ENCODE peak calls at places on chromosomes 6 and 20, in eight cellular contexts. S is GM23338, V is nephron progenitor cell, M is right lobe of liver, L is sigmoid colon, P is esophagus squamous epithelium, J is GM10248, Q is tibial artery. T is an unnamed sample.

GRCh38 chr6:70369332-70369950 is 43.9 kb upstream of the FAM135A start:
- DNase-seq in V (peak), Q (peak), P (no peak), S (peak), L (peak), J (peak), M (peak), T (peak)

GRCh38 chr20:21262812-21263211 is 40.3 kb upstream of the XRN2 start:
- DNase-seq in P (no peak), J (no peak), L (no peak), S (no peak), V (no peak), Q (no peak), M (no peak), T (no peak)

GRCh38 chr6:20118877-20119276 is 93.4 kb downstream of the MBOAT1 start:
- DNase-seq in M (no peak), P (no peak), V (peak), S (peak), J (no peak), Q (no peak), L (no peak), T (no peak)

GRCh38 chr20:24694727-24695528 is 225.5 kb downstream of the SYNDIG1 start:
- DNase-seq in Q (peak), P (no peak), M (peak), J (no peak), S (no peak), L (peak), V (no peak), T (no peak)

GRCh38 chr6:37674161-37674560 is 23.5 kb downstream of the MDGA1 start:
- DNase-seq in S (no peak), V (no peak), P (no peak), M (no peak), J (no peak), Q (no peak), L (no peak), T (no peak)

GRCh38 chr20:20360464-20360863 is 7.4 kb upstream of the INSM1 start:
- DNase-seq in J (peak), V (peak), M (no peak), L (no peak), P (no peak), Q (no peak), S (peak), T (peak)

GRCh38 chr6:134995536-134995935 is 45.6 kb upstream of the ALDH8A1 start:
- DNase-seq in S (no peak), P (no peak), L (no peak), J (no peak), M (no peak), V (no peak), Q (no peak), T (no peak)

GRCh38 chr20:32823737-32824588 is 4.2 kb downstream of the MAPRE1 start:
- DNase-seq in L (no peak), Q (no peak), V (no peak), S (no peak), M (no peak), J (no peak), P (no peak), T (no peak)

GRCh38 chr6:73074175-73074574 is 151.1 kb downstream of the KHDC1L start:
- DNase-seq in Q (no peak), V (no peak), P (no peak), J (no peak), M (no peak), L (no peak), S (no peak), T (no peak)

GRCh38 chr6:137707590-137708360 is 159.3 kb upstream of the TNFAIP3 start:
- DNase-seq in V (peak), Q (peak), L (peak), S (peak), J (peak), P (peak), M (peak), T (peak)

GRCh38 chr6:83867527-83868161 is 8.2 kb downstream of the CYB5R4 start:
- DNase-seq in P (no peak), M (no peak), L (no peak), J (no peak), Q (peak), V (peak), S (peak), T (peak)

GRCh38 chr20:50635676-50636600 is 55.4 kb downstream of the RIPOR3 start:
- DNase-seq in P (no peak), V (peak), J (peak), Q (no peak), L (peak), M (peak), S (peak), T (peak)

GRCh38 chr6:142187209-142187608 is 40.1 kb downstream of the VTA1 start:
- DNase-seq in J (no peak), V (no peak), M (peak), S (no peak), L (no peak), P (no peak), Q (no peak), T (no peak)

GRCh38 chr6:156948807-156949206 is 171.6 kb downstream of the ARID1B start:
- DNase-seq in L (no peak), Q (no peak), M (no peak), P (no peak), S (no peak), V (no peak), J (no peak), T (no peak)

GRCh38 chr6:40957616-40958492 is 81.2 kb downstream of the UNC5CL start:
- DNase-seq in S (no peak), J (no peak), V (no peak), P (no peak), Q (no peak), M (no peak), L (no peak), T (no peak)

GRCh38 chr6:49453221-49453620 is 9.8 kb downstream of the MMUT start:
- DNase-seq in P (no peak), V (no peak), S (peak), M (no peak), Q (no peak), J (no peak), L (no peak), T (no peak)

GRCh38 chr6:42050897-42051653 is 751 bp downstream of the TAF8 start:
- DNase-seq in P (no peak), M (no peak), J (no peak), V (no peak), Q (no peak), S (no peak), L (peak), T (no peak)

GRCh38 chr6:16286151-16286522 is 47.8 kb downstream of the GMPR start:
- DNase-seq in P (no peak), Q (no peak), S (peak), J (peak), V (peak), M (no peak), L (no peak), T (no peak)

GRCh38 chr20:37480915-37481314 is 40.1 kb upstream of the NNAT start:
- DNase-seq in P (no peak), Q (peak), V (no peak), S (no peak), M (no peak), L (peak), J (no peak), T (no peak)

GRCh38 chr6:14635195-14635594 is 517.6 kb downstream of the CD83 start:
- DNase-seq in M (no peak), S (no peak), Q (no peak), L (no peak), J (peak), V (no peak), P (no peak), T (peak)

GRCh38 chr6:46505693-46506512 is 14.7 kb upstream of the RCAN2 start:
- DNase-seq in S (no peak), Q (no peak), P (no peak), M (no peak), L (peak), J (no peak), V (no peak), T (no peak)

GRCh38 chr6:143536461-143536865 is 24.9 kb upstream of the FUCA2 start:
- DNase-seq in P (no peak), Q (peak), L (no peak), J (peak), S (peak), V (peak), M (peak), T (peak)

GRCh38 chr20:62449951-62450815 is 22.8 kb upstream of the RBBP8NL start:
- DNase-seq in V (no peak), P (no peak), L (no peak), Q (no peak), M (no peak), J (no peak), S (no peak), T (no peak)

GRCh38 chr6:55886185-55886836 is 10.9 kb upstream of the BMP5 start:
- DNase-seq in L (no peak), P (no peak), S (peak), V (no peak), Q (no peak), M (no peak), J (no peak), T (no peak)

GRCh38 chr6:85669735-85670194 is 27.1 kb upstream of the SYNCRIP start:
- DNase-seq in M (no peak), P (no peak), V (no peak), Q (no peak), J (peak), S (peak), L (no peak), T (peak)

GRCh38 chr6:170454512-170455285 is 98.4 kb downstream of the PSMB1 start:
- DNase-seq in L (no peak), S (no peak), V (no peak), P (no peak), M (no peak), Q (no peak), J (no peak), T (peak)

GRCh38 chr6:45436544-45437440 is 59.1 kb upstream of the SUPT3H start:
- DNase-seq in P (no peak), J (peak), M (no peak), Q (no peak), L (no peak), S (no peak), V (no peak), T (peak)

GRCh38 chr6:166989427-166990034 is 9.7 kb upstream of the CEP43 start:
- DNase-seq in M (no peak), J (peak), Q (no peak), S (peak), V (no peak), P (no peak), L (no peak), T (peak)

GRCh38 chr6:149600508-149600907 is 34.3 kb downstream of the GINM1 start:
- DNase-seq in J (no peak), S (no peak), Q (no peak), M (no peak), P (no peak), V (no peak), L (no peak), T (no peak)

GRCh38 chr6:169988769-169989550 is 237.5 kb downstream of the ERMARD start:
- DNase-seq in S (no peak), M (peak), V (no peak), P (no peak), L (peak), Q (peak), J (no peak), T (no peak)

GRCh38 chr6:34970962-34971361 is 81.9 kb downstream of the ANKS1A start:
- DNase-seq in P (no peak), V (no peak), Q (no peak), J (no peak), M (no peak), L (no peak), S (no peak), T (no peak)

GRCh38 chr20:16476032-16476431 is 97.2 kb downstream of the KIF16B start:
- DNase-seq in Q (no peak), P (no peak), V (no peak), L (no peak), S (peak), J (peak), M (no peak), T (no peak)
- TF ChIP-seq CTCF in Q (peak), P (peak), V (peak), L (peak), S (peak), J (peak), M (peak), T (peak)

GRCh38 chr6:6837541-6838080 is 249.1 kb downstream of the LY86 start:
- DNase-seq in Q (no peak), M (no peak), V (no peak), S (no peak), P (no peak), J (no peak), L (no peak), T (no peak)

GRCh38 chr6:6836609-6837406 is 248.3 kb downstream of the LY86 start:
- DNase-seq in M (no peak), L (no peak), S (no peak), V (no peak), P (no peak), J (no peak), Q (no peak), T (no peak)

GRCh38 chr6:6829872-6830683 is 241.6 kb downstream of the LY86 start:
- DNase-seq in S (no peak), Q (no peak), J (no peak), V (no peak), L (no peak), M (no peak), P (no peak), T (no peak)

GRCh38 chr6:6832439-6832838 is 243.9 kb downstream of the LY86 start:
- DNase-seq in S (no peak), M (no peak), Q (no peak), L (no peak), P (no peak), J (no peak), V (no peak), T (no peak)

GRCh38 chr6:6834356-6835342 is 246.1 kb downstream of the LY86 start:
- DNase-seq in L (no peak), V (no peak), M (no peak), P (no peak), S (no peak), J (no peak), Q (no peak), T (peak)
- TF ChIP-seq CTCF in L (no peak), V (no peak), M (no peak), P (no peak), S (no peak), J (no peak), Q (no peak), T (no peak)

DNA sequence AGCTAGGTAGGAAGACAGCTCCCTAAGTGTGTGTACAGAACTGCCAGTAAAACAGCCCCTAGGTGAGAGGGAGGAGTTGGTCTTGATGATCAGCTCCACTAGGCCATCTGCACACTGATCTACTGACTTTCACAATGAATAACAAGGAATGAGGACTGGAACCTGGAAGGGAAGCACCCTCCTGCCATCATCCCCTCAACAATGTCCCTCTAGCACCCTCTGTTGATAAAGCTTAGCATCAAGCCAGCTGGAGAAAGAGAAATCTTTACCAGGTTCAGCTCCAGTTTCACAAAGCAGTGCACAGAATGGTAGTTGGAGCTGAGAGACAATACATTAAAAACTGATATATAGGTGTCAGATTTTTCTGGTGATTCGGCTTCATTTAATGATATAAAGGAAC is 57.2 kb upstream of the IRAK1BP1 start:
- DNase-seq in L (no peak), P (no peak), Q (no peak), J (peak), S (peak), V (peak), M (no peak), T (no peak)
- TF ChIP-seq CTCF in L (no peak), P (peak), Q (no peak), J (peak), S (peak), V (peak), M (peak), T (peak)

DNA sequence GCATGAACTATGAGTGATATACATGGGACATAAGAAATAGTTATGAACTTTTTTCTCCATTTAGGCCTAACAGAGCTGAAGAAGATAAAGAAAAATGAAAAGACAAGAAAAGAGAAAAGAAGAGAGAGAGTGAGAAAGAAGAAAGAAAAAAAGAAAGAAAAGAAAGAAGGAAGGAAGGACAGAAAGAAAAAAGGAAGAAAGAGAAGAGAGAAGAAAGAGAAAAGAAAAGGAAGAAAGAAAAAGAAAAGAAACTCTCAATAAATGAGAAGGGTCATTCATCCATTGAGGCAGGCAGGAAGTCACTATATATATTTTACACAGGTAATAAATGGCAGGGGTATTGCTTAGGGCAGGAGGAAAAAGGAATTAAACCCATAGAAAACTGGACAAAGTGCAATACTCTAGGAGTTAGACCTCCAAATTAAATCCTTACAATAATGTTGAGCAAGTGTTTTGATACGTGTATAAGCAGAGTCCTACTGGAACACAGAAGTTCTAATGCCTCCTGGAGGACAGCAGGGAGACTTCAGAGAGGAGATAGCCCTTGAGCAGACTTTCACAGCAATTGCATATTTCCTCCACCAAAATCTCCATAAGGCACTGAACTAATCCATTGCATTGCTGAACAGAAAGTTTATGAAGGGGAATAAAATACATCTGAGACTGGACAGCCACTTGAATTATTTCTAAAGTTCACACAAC is 86.4 kb upstream of the TENT5A start:
- DNase-seq in Q (no peak), L (no peak), J (no peak), M (no peak), S (peak), V (no peak), P (no peak), T (no peak)
- TF ChIP-seq CTCF in Q (peak), L (no peak), J (no peak), M (no peak), S (peak), V (no peak), P (no peak), T (no peak)

DNA sequence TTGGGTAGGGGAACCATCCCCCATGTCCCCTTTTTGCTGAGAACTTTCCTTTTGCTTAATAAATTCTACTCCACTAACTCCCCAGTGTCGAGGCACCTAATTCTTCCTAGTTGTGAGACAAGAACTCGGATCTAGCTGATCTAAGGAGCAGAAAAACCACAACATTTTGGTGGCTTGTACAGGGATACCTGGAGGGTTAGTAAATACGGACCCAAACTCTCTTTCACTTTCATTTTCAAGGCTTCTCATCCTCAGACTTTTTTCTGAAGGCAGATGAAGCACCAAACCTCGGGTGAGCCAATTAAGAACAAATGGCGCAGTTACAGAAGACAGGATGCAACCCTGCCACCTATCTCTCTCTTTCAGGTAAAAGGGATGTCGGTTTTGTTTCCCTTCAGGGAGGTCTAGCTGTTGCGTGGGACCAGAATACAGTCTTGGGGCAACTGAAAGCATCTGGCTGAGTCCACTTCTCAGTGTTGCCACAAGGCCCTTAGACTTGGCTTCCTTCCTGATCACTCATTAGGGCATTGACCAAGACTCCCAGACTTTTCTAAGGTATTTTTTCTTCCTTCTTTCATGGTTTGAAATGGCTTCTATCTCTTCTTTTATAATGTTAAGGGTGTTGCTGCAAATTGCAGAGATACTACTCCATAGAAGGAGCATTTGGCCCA is 11.1 kb upstream of the HTR1B start:
- DNase-seq in M (no peak), V (no peak), S (no peak), L (no peak), P (no peak), Q (no peak), J (no peak), T (no peak)
- TF ChIP-seq CTCF in M (no peak), V (no peak), S (no peak), L (no peak), P (no peak), Q (no peak), J (no peak), T (no peak)

T was measured in DND-41.